ENCODE peak calls at places on chromosomes 6 and 20, in four cellular contexts. F is B cell, S is omental fat pad, Q is mesothelial cell of epicardium. G is an unnamed sample.

GRCh38 chr20:41004561-41005360 is 23.9 kb upstream of the TOP1 start:
- DNase-seq in F (no peak), S (no peak), Q (no peak), G (no peak)

GRCh38 chr6:105192707-105193465 is 13.1 kb upstream of the POPDC3 start:
- DNase-seq in F (no peak), S (no peak), Q (no peak), G (no peak)

GRCh38 chr6:45663181-45664180 is 285.7 kb upstream of the SUPT3H start:
- DNase-seq in F (peak; percentile 67), S (no peak), Q (peak; percentile 54), G (no peak)

GRCh38 chr6:165497472-165497871 is 165.6 kb downstream of the PDE10A start:
- DNase-seq in F (no peak), S (no peak), Q (no peak), G (no peak)

GRCh38 chr6:159012201-159012600 is 12.2 kb upstream of the RSPH3 start:
- DNase-seq in F (no peak), S (no peak), Q (no peak), G (no peak)

GRCh38 chr20:3966571-3966970 is 48.8 kb downstream of the RNF24 start:
- DNase-seq in F (no peak), S (no peak), Q (no peak), G (no peak)

GRCh38 chr6:1657116-1657776 is 47.5 kb downstream of the FOXC1 start:
- DNase-seq in F (no peak), S (no peak), Q (no peak), G (no peak)

GRCh38 chr6:894274-894673 is 201.3 kb upstream of the EXOC2 start:
- DNase-seq in F (no peak), S (no peak), Q (no peak), G (no peak)

GRCh38 chr6:158586652-158587051 is 26.8 kb downstream of the TMEM181 start:
- DNase-seq in F (no peak), S (no peak), Q (no peak), G (no peak)

GRCh38 chr20:63908008-63908682 is 13.2 kb downstream of the DNAJC5 start:
- DNase-seq in F (no peak), S (no peak), Q (no peak), G (no peak)

GRCh38 chr6:166996406-166996805 is 2.8 kb upstream of the CEP43 start:
- DNase-seq in F (no peak), S (no peak), Q (no peak), G (no peak)

GRCh38 chr20:57262244-57263126 is 4.0 kb downstream of the BMP7 start:
- DNase-seq in F (no peak), S (no peak), Q (no peak), G (no peak)

GRCh38 chr6:66731310-66731709 is 1024.3 kb upstream of the EYS start:
- DNase-seq in F (no peak), S (no peak), Q (no peak), G (no peak)

GRCh38 chr6:22474283-22474682 is 95.1 kb upstream of the HDGFL1 start:
- DNase-seq in F (no peak), S (no peak), Q (no peak), G (no peak)

DNA sequence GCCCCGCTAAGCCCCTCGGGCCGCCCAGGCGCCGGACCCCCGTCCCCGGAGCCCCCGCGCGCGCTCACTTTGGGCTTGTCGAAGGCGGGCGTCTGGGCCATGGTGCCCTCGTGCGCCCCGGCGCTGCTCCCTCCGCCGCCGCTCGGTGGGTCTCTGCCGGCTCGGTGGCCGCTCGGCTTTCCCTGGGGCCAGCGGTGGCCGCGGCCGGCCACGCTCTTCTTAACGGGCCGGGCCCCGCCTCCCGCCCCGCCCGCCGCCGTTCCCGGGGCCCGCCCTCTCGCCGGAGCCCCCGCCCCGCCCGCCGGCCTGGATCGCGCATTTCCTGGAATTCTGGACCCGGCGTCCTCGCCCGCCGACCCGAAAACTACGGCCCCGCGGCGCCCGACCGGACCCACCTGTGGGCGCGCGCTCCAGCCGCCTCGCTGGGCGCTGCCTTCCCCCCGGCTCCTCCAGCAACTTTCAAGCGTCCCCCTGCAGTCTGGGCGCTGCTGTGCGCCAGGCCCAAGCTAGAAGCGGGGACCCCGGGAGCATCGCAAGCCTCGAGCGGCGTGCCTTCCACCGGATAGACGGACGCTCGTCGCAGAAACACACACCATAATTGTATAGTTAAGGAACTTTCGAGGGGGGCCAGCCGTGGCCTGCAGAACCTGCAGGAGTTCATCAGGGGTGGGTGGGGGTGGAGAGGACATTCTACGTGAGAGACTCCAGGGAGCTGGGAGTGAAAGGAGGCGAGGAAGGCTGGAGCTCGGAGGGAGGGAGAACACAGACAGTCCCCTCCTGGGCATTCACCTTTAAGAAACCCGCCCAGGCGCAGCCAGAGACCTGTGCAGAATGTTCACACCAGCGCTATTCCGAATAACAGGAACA is at the start of gene ADA:
- DNase-seq in F (peak; percentile 62), S (no peak), Q (peak; percentile 69), G (peak; percentile 56)
- TF ChIP-seq CTCF in F (no peak), S (no peak), Q (no peak), G (no peak)

DNA sequence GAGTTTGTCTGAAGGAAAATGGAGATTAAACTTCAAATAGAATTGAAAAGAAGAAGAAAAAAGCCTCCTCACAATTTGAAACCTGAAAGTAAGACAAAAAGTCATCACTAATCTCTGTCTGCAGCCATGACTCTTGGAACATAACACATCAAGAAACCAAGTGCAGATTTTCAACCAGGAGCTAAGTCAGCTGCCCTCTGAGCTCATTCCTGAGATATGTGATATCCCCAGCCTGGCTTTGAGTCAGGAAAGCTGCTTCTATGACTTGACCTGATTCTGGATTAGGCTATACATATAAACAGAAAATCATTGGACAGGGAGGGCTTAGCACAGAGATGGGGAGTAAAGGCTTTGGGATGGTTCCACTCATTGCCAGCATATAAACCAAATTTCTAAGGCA is 891.4 kb downstream of the TFAP2A start:
- DNase-seq in F (no peak), S (no peak), Q (no peak), G (no peak)
- TF ChIP-seq CTCF in F (no peak), S (no peak), Q (no peak), G (no peak)

GRCh38 chr20:1924910-1925861 is 30.0 kb downstream of the SIRPA start:
- DNase-seq in F (no peak), S (no peak), Q (no peak), G (no peak)
- TF ChIP-seq CTCF in F (no peak), S (no peak), Q (no peak), G (no peak)

DNA sequence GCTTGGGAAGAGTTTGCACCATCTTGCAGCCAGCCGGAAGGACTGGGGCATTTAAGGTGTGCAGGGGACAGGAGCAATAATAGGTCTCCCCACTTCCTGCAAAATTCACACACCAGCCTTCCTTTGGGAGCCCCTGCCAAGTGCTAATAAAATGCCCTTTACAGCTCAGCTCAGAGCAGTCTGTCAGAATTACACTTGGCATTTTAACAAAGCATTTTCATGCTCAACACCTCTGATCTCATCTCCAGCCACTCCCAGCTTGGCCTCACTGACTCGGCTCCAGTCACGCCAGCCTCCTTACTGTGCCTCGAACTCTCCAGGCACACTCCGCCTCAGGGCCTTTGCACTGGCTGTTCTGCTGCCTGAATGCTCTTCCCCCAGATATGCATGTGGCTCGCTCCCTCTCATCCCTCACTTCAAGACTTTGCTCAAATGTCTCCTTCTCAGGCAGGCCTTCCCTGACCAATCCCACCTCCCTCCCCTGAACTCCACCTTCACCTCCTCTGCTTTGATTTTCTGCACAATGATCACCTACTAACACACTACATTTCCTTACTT is 43.7 kb downstream of the GRM4 start:
- DNase-seq in F (no peak), S (no peak), Q (no peak), G (no peak)
- TF ChIP-seq CTCF in F (no peak), S (no peak), Q (no peak), G (no peak)

GRCh38 chr6:156587751-156588301 is 189.4 kb upstream of the ARID1B start:
- DNase-seq in F (no peak), S (no peak), Q (no peak), G (no peak)

GRCh38 chr6:156589281-156589680 is 187.9 kb upstream of the ARID1B start:
- DNase-seq in F (no peak), S (no peak), Q (no peak), G (no peak)

GRCh38 chr6:156593893-156594292 is 183.3 kb upstream of the ARID1B start:
- DNase-seq in F (no peak), S (no peak), Q (no peak), G (no peak)

GRCh38 chr6:156593127-156593526 is 184.1 kb upstream of the ARID1B start:
- DNase-seq in F (no peak), S (no peak), Q (no peak), G (no peak)

DNA sequence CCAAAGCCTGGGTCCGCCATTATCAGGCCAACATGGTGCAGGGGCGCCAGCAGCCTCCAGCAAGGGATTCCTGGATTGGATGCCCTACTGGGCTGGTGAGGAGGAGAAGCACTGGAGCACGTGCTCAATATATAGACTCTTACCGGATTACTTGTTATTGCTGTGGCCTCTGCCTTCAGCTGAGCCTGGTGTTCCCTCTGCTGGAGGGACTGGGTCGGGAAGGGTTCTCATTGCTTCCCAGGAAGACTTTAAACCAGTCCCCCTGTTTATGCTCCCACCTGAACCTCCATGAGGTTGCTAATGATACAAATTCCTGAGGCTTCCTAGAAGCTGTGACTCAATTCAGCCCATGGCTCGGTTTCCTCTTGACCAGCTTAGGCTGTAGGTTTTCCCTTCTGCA is 186.7 kb upstream of the ARID1B start:
- DNase-seq in F (no peak), S (no peak), Q (no peak), G (no peak)
- TF ChIP-seq CTCF in F (no peak), S (no peak), Q (no peak), G (no peak)